ENCODE peak calls at places on chromosome 16, in five cellular contexts. Q, K, P, W and T are unnamed samples. For H3K4me1, the result is how much of the 10 kb centered on the place peaks cover.

GRCh38 chr16:67034478-67034877 is 5.5 kb downstream of the CBFB start:
- DNase-seq in Q (no peak), W (no peak), P (no peak), K (no peak), T (no peak)

GRCh38 chr16:79261461-79261860 is 339.1 kb downstream of the MAF start:
- DNase-seq in Q (peak), K (peak), W (peak), P (no peak), T (no peak)

GRCh38 chr16:88643546-88643932 is 5.2 kb downstream of the IL17C start:
- DNase-seq in K (no peak), Q (no peak), P (no peak), W (no peak), T (no peak)

GRCh38 chr16:29007865-29008593 is 23.2 kb downstream of the LAT start:
- DNase-seq in P (peak), K (no peak), Q (no peak), W (no peak), T (no peak)

GRCh38 chr16:64962786-64963185 is 159.1 kb downstream of the CDH11 start:
- DNase-seq in W (peak), P (no peak), K (no peak), Q (no peak), T (no peak)

GRCh38 chr16:67144943-67145342 is 5.9 kb downstream of the B3GNT9 start:
- DNase-seq in P (no peak), W (no peak), Q (no peak), K (no peak), T (no peak)

GRCh38 chr16:24541534-24541933 is 2.2 kb downstream of the RBBP6 start:
- DNase-seq in Q (no peak), W (no peak), K (no peak), P (no peak), T (no peak)

GRCh38 chr16:20870122-20870521 is 30.0 kb downstream of the DCUN1D3 start:
- DNase-seq in Q (no peak), K (no peak), W (no peak), P (no peak), T (no peak)

GRCh38 chr16:82481455-82481854 is 145.3 kb upstream of the CDH13 start:
- DNase-seq in P (no peak), W (peak), Q (no peak), K (no peak), T (no peak)

GRCh38 chr16:71723537-71724319 is 773 bp downstream of the PHLPP2 start:
- DNase-seq in W (peak), P (peak), Q (peak), K (peak), T (peak)

GRCh38 chr16:25372716-25373115 is 115.1 kb upstream of the ZKSCAN2 start:
- DNase-seq in P (no peak), K (no peak), W (no peak), Q (no peak), T (no peak)

GRCh38 chr16:17518441-17518840 is 47.7 kb upstream of the XYLT1 start:
- DNase-seq in Q (no peak), P (no peak), K (no peak), W (no peak), T (no peak)

GRCh38 chr16:19463468-19464315 is 46.0 kb downstream of the TMC5 start:
- DNase-seq in K (no peak), Q (no peak), P (no peak), W (no peak), T (no peak)

GRCh38 chr16:81821422-81822128 is 42.5 kb downstream of the PLCG2 start:
- DNase-seq in K (peak), W (no peak), P (no peak), Q (no peak), T (no peak)

GRCh38 chr16:89037261-89038152 is 56.1 kb upstream of the ACSF3 start:
- DNase-seq in Q (no peak), P (peak), K (peak), W (peak), T (no peak)

GRCh38 chr16:73299349-73299748 is 251.4 kb upstream of the ZFHX3 start:
- DNase-seq in K (no peak), P (no peak), W (no peak), Q (no peak), T (no peak)

GRCh38 chr16:4613636-4614570 is 785 bp downstream of the UBALD1 start:
- DNase-seq in Q (peak), K (peak), P (peak), W (peak), T (no peak)

GRCh38 chr16:4945560-4946502 is 8.9 kb upstream of the PPL start:
- DNase-seq in Q (peak), P (no peak), W (peak), K (no peak), T (peak)

GRCh38 chr16:84630446-84631152 is 12.7 kb upstream of the COTL1 start:
- DNase-seq in K (no peak), W (no peak), P (peak), Q (no peak), T (no peak)

GRCh38 chr16:87556941-87557459 is 45.3 kb upstream of the JPH3 start:
- DNase-seq in Q (peak), P (no peak), K (no peak), W (peak), T (peak)

GRCh38 chr16:54928421-54929089 is 2.1 kb upstream of the IRX5 start:
- DNase-seq in K (peak), P (no peak), Q (peak), W (peak), T (peak)

GRCh38 chr16:46859719-46860152 is 24.4 kb upstream of the GPT2 start:
- DNase-seq in P (no peak), W (peak), Q (no peak), K (no peak), T (no peak)

GRCh38 chr16:71537643-71538042 is 11.4 kb downstream of the CHST4 start:
- DNase-seq in W (peak), K (peak), P (no peak), Q (no peak), T (no peak)

GRCh38 chr16:69396187-69397061 is 10.6 kb upstream of the TERF2 start:
- DNase-seq in P (peak), K (peak), Q (no peak), W (peak), T (peak)

GRCh38 chr16:2968368-2968737 is 795 bp upstream of the PAQR4 start:
- DNase-seq in P (no peak), W (no peak), Q (no peak), K (peak), T (no peak)

GRCh38 chr16:10517868-10518267 is 62.5 kb downstream of the EMP2 start:
- DNase-seq in Q (no peak), K (no peak), W (no peak), P (no peak), T (no peak)

GRCh38 chr16:52469775-52470174 is 77.2 kb downstream of the TOX3 start:
- DNase-seq in K (no peak), P (no peak), W (no peak), Q (no peak), T (no peak)

GRCh38 chr16:89217388-89218191 is at the start of gene ZNF778:
- DNase-seq in K (peak), W (peak), P (peak), Q (peak), T (peak)

GRCh38 chr16:55922662-55923061 is 47.5 kb upstream of the CES5A start:
- DNase-seq in K (no peak), P (no peak), Q (no peak), W (no peak), T (no peak)

DNA sequence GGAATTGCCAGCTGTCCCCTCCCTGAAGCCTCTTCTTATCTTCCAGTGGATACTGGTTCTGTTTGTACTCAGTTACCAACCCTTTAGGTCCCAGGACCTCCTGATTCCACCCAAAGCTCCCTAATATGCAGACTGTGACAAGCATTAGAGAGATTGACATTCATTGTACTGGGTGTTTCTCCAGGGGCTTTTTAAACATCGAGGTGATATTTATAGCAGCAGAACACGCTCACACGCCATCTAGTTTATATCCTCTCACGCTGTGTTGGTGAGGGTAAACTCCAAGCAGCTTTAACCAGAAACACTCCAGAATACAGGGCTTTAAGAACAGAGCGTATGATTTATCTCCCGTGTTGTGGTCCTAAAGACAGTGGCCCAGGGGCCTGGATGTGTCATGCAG is 238.4 kb downstream of the IRF8 start:
- DNase-seq in Q (no peak), K (no peak), W (peak), P (no peak), T (no peak)
- H3K4me3 ChIP-seq in Q (no peak), K (no peak), W (no peak), P (no peak), T (no peak)

GRCh38 chr16:48155926-48156789 is at the start of gene ABCC12:
- DNase-seq in Q (no peak), W (no peak), K (no peak), P (no peak), T (no peak)
- H3K27ac ChIP-seq in Q (no peak), W (no peak), K (no peak), P (no peak), T (no peak)

GRCh38 chr16:75256871-75257343 is 5.5 kb upstream of the BCAR1 start:
- DNase-seq in K (no peak), W (peak), P (no peak), Q (peak), T (no peak)
- H3K4me1 ChIP-seq in K (under half), W (half or more), P (under half), Q (half or more), T (half or more)

DNA sequence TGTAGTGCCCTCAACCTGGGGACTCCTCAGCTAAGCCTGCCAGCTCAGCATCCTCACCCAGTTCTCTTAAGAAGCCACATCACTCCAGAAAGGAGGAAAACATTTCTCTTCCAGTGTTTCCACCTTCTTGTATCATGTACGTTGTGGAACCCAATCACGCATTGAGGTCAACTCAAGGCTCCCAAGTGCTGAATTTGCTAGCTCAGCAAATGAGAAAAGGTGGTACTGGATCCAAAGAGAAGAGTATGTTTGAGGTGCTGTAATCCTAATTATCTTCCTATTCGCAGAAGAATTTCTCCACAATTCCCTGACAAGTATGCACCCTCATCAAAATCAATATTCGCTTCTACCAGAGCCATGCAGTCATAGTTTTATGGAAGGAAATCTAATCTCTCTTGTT is 335.0 kb upstream of the C16orf82 start:
- DNase-seq in W (no peak), P (no peak), K (no peak), Q (no peak), T (no peak)
- H3K4me3 ChIP-seq in W (no peak), P (no peak), K (no peak), Q (no peak), T (no peak)

GRCh38 chr16:50597563-50598255 is 49.5 kb downstream of the NKD1 start:
- DNase-seq in W (no peak), K (no peak), P (no peak), Q (no peak), T (no peak)
- H3K27ac ChIP-seq in W (no peak), K (no peak), P (no peak), Q (no peak), T (peak)